ENCODE peak calls at places on chromosomes 6 and 20, in eight cellular contexts. One of them, this sample, is unnamed.
A peak's percentile ranks its signal among the peaks of the same experiment; 100 is the strongest.

GRCh38 chr6:108222504-108222903 is 38.3 kb downstream of the SNX3 start:
- DNase-seq in glutamatergic neuron: no peak
- DNase-seq in osteoblast: peak; percentile 61
- DNase-seq in CD4-positive, CD25-positive, alpha-beta regulatory T cell: peak; percentile 43
- DNase-seq in pancreas: no peak
- DNase-seq in NCI-H774: no peak
- DNase-seq in gastrocnemius medialis: no peak
- DNase-seq in omental fat pad: no peak
- DNase-seq in this sample: no peak

GRCh38 chr6:159098636-159099106 is 53.9 kb upstream of the TAGAP start:
- DNase-seq in osteoblast: no peak
- DNase-seq in gastrocnemius medialis: no peak
- DNase-seq in omental fat pad: no peak
- DNase-seq in NCI-H774: no peak
- DNase-seq in CD4-positive, CD25-positive, alpha-beta regulatory T cell: peak; percentile 83
- DNase-seq in pancreas: no peak
- DNase-seq in glutamatergic neuron: no peak
- DNase-seq in this sample: no peak

GRCh38 chr6:129608886-129609540 is 101.0 kb downstream of the ARHGAP18 start:
- DNase-seq in glutamatergic neuron: no peak
- DNase-seq in gastrocnemius medialis: no peak
- DNase-seq in osteoblast: no peak
- DNase-seq in pancreas: no peak
- DNase-seq in NCI-H774: no peak
- DNase-seq in CD4-positive, CD25-positive, alpha-beta regulatory T cell: no peak
- DNase-seq in omental fat pad: no peak
- DNase-seq in this sample: no peak

GRCh38 chr6:144548525-144548924 is 263.4 kb downstream of the UTRN start:
- DNase-seq in osteoblast: no peak
- DNase-seq in omental fat pad: no peak
- DNase-seq in NCI-H774: no peak
- DNase-seq in pancreas: no peak
- DNase-seq in glutamatergic neuron: no peak
- DNase-seq in CD4-positive, CD25-positive, alpha-beta regulatory T cell: no peak
- DNase-seq in gastrocnemius medialis: no peak
- DNase-seq in this sample: no peak

GRCh38 chr20:17818187-17818586 is 118.4 kb downstream of the BANF2 start:
- DNase-seq in osteoblast: no peak
- DNase-seq in pancreas: no peak
- DNase-seq in glutamatergic neuron: no peak
- DNase-seq in omental fat pad: no peak
- DNase-seq in NCI-H774: no peak
- DNase-seq in gastrocnemius medialis: no peak
- DNase-seq in CD4-positive, CD25-positive, alpha-beta regulatory T cell: no peak
- DNase-seq in this sample: no peak

GRCh38 chr20:37697314-37697713 is 3.5 kb downstream of the CTNNBL1 start:
- DNase-seq in NCI-H774: no peak
- DNase-seq in omental fat pad: no peak
- DNase-seq in pancreas: no peak
- DNase-seq in gastrocnemius medialis: no peak
- DNase-seq in glutamatergic neuron: no peak
- DNase-seq in CD4-positive, CD25-positive, alpha-beta regulatory T cell: no peak
- DNase-seq in osteoblast: no peak
- DNase-seq in this sample: no peak

GRCh38 chr6:97053643-97054411 is 129.3 kb downstream of the KLHL32 start:
- DNase-seq in glutamatergic neuron: no peak
- DNase-seq in CD4-positive, CD25-positive, alpha-beta regulatory T cell: no peak
- DNase-seq in pancreas: no peak
- DNase-seq in omental fat pad: no peak
- DNase-seq in NCI-H774: peak; percentile 9
- DNase-seq in osteoblast: no peak
- DNase-seq in gastrocnemius medialis: no peak
- DNase-seq in this sample: no peak

GRCh38 chr6:148383658-148384417 is 41.2 kb downstream of the SASH1 start:
- DNase-seq in gastrocnemius medialis: no peak
- DNase-seq in CD4-positive, CD25-positive, alpha-beta regulatory T cell: no peak
- DNase-seq in pancreas: no peak
- DNase-seq in NCI-H774: no peak
- DNase-seq in osteoblast: no peak
- DNase-seq in omental fat pad: no peak
- DNase-seq in glutamatergic neuron: no peak
- DNase-seq in this sample: no peak

GRCh38 chr20:63624486-63624885 is 2.4 kb downstream of the GMEB2 start:
- DNase-seq in osteoblast: no peak
- DNase-seq in omental fat pad: no peak
- DNase-seq in NCI-H774: no peak
- DNase-seq in CD4-positive, CD25-positive, alpha-beta regulatory T cell: no peak
- DNase-seq in pancreas: peak; percentile 7
- DNase-seq in glutamatergic neuron: no peak
- DNase-seq in gastrocnemius medialis: no peak
- DNase-seq in this sample: no peak

GRCh38 chr20:31849306-31849930 is 4.0 kb upstream of the FOXS1 start:
- DNase-seq in osteoblast: peak; percentile 79
- DNase-seq in gastrocnemius medialis: no peak
- DNase-seq in pancreas: peak; percentile 77
- DNase-seq in glutamatergic neuron: no peak
- DNase-seq in CD4-positive, CD25-positive, alpha-beta regulatory T cell: no peak
- DNase-seq in NCI-H774: peak; percentile 78
- DNase-seq in omental fat pad: no peak
- DNase-seq in this sample: no peak

GRCh38 chr6:37980222-37980595 is 160.7 kb downstream of the ZFAND3 start:
- DNase-seq in CD4-positive, CD25-positive, alpha-beta regulatory T cell: no peak
- DNase-seq in glutamatergic neuron: no peak
- DNase-seq in omental fat pad: no peak
- DNase-seq in NCI-H774: no peak
- DNase-seq in gastrocnemius medialis: no peak
- DNase-seq in osteoblast: no peak
- DNase-seq in pancreas: no peak
- DNase-seq in this sample: no peak

GRCh38 chr6:1022719-1023118 is 289.2 kb upstream of the FOXQ1 start:
- DNase-seq in NCI-H774: no peak
- DNase-seq in gastrocnemius medialis: no peak
- DNase-seq in glutamatergic neuron: no peak
- DNase-seq in omental fat pad: no peak
- DNase-seq in CD4-positive, CD25-positive, alpha-beta regulatory T cell: no peak
- DNase-seq in osteoblast: no peak
- DNase-seq in pancreas: no peak
- DNase-seq in this sample: peak; percentile 65

GRCh38 chr6:138719011-138719635 is 54.4 kb upstream of the CCDC28A start:
- DNase-seq in omental fat pad: no peak
- DNase-seq in pancreas: no peak
- DNase-seq in glutamatergic neuron: no peak
- DNase-seq in osteoblast: no peak
- DNase-seq in NCI-H774: no peak
- DNase-seq in gastrocnemius medialis: no peak
- DNase-seq in CD4-positive, CD25-positive, alpha-beta regulatory T cell: no peak
- DNase-seq in this sample: no peak

GRCh38 chr6:130259140-130259539 is 36.4 kb upstream of the SAMD3 start:
- DNase-seq in glutamatergic neuron: no peak
- DNase-seq in osteoblast: no peak
- DNase-seq in CD4-positive, CD25-positive, alpha-beta regulatory T cell: no peak
- DNase-seq in NCI-H774: no peak
- DNase-seq in pancreas: no peak
- DNase-seq in gastrocnemius medialis: no peak
- DNase-seq in omental fat pad: no peak
- DNase-seq in this sample: no peak